ENCODE peak calls at places on chromosomes 4 and X, in four cellular contexts. B is psoas muscle; W is CD8-positive, alpha-beta T cell; A is mammary epithelial cell. M is an unnamed sample.
A peak's percentile ranks its signal among the peaks of the same experiment; 100 is the strongest.

GRCh38 chrX:17024896-17025295 is 78.4 kb downstream of the REPS2 start:
- DNase-seq in B (no peak), W (no peak), A (no peak), M (no peak)

GRCh38 chr4:48085821-48086602 is 48.0 kb downstream of the TXK start:
- DNase-seq in B (no peak), W (no peak), A (no peak), M (no peak)

GRCh38 chr4:117773067-117773946 is 261.0 kb upstream of the NDST3 start:
- DNase-seq in B (no peak), W (no peak), A (no peak), M (no peak)

GRCh38 chr4:20890752-20891151 is 190.5 kb downstream of the PACRGL start:
- DNase-seq in B (no peak), W (no peak), A (peak; percentile 6), M (no peak)

GRCh38 chr4:127788517-127788916 is 6.4 kb downstream of the HSPA4L start:
- DNase-seq in B (no peak), W (no peak), A (peak; percentile 9), M (no peak)

GRCh38 chr4:74181225-74181624 is 23.3 kb downstream of the MTHFD2L start:
- DNase-seq in B (no peak), W (no peak), A (peak; percentile 74), M (no peak)

GRCh38 chr4:25838526-25838925 is 24.3 kb downstream of the SEL1L3 start:
- DNase-seq in B (no peak), W (no peak), A (no peak), M (no peak)

GRCh38 chr4:174320501-174321199 is 36.9 kb downstream of the CEP44 start:
- DNase-seq in B (no peak), W (no peak), A (no peak), M (no peak)

GRCh38 chrX:45571453-45571852 is 370.8 kb upstream of the DIPK2B start:
- DNase-seq in B (no peak), W (no peak), A (no peak), M (no peak)

GRCh38 chr4:185734214-185734613 is 77.8 kb downstream of the SORBS2 start:
- DNase-seq in B (no peak), W (no peak), A (no peak), M (no peak)

GRCh38 chr4:113756005-113756410 is 5.5 kb downstream of the CAMK2D start:
- DNase-seq in B (no peak), W (no peak), A (peak; percentile 74), M (no peak)

GRCh38 chr4:185461565-185461964 is 10.0 kb downstream of the CCDC110 start:
- DNase-seq in B (no peak), W (no peak), A (no peak), M (no peak)

GRCh38 chrX:153397256-153397960 is 3.7 kb downstream of the PNMA6E start:
- DNase-seq in B (no peak), W (no peak), A (no peak), M (no peak)

GRCh38 chrX:29318051-29318450 is 730.8 kb downstream of the IL1RAPL1 start:
- DNase-seq in B (no peak), W (no peak), A (no peak), M (no peak)

GRCh38 chr4:143336828-143337599 is at the start of gene GAB1:
- DNase-seq in B (peak; percentile 88), W (no peak), A (peak; percentile 82), M (no peak)

GRCh38 chr4:185671041-185671440 is 135.7 kb upstream of the PDLIM3 start:
- DNase-seq in B (no peak), W (no peak), A (no peak), M (no peak)

GRCh38 chr4:117847849-117848248 is 186.4 kb upstream of the NDST3 start:
- DNase-seq in B (no peak), W (no peak), A (no peak), M (no peak)

GRCh38 chr4:143199503-143199902 is 14.8 kb downstream of the USP38 start:
- DNase-seq in B (no peak), W (no peak), A (no peak), M (no peak)

GRCh38 chr4:175536852-175537453 is 275.1 kb downstream of the GPM6A start:
- DNase-seq in B (no peak), W (no peak), A (peak; percentile 54), M (peak; percentile 5)

GRCh38 chr4:159428975-159429692 is 326.3 kb downstream of the RAPGEF2 start:
- DNase-seq in B (no peak), W (no peak), A (no peak), M (no peak)

GRCh38 chr4:159430896-159431295 is 328.0 kb downstream of the RAPGEF2 start:
- DNase-seq in B (no peak), W (no peak), A (no peak), M (no peak)

GRCh38 chr4:159425749-159426376 is 323.0 kb downstream of the RAPGEF2 start:
- DNase-seq in B (no peak), W (no peak), A (no peak), M (no peak)

GRCh38 chr4:159429693-159430035 is 326.8 kb downstream of the RAPGEF2 start:
- DNase-seq in B (no peak), W (no peak), A (no peak), M (no peak)

GRCh38 chr4:159428293-159428692 is 325.4 kb downstream of the RAPGEF2 start:
- DNase-seq in B (no peak), W (no peak), A (no peak), M (no peak)
- H3K27ac ChIP-seq in B (no peak overlapping the region), W (no peak overlapping the region), A (no peak overlapping the region), M (no peak overlapping the region)

GRCh38 chrX:67726028-67726427 is 182.2 kb downstream of the AR start:
- DNase-seq in B (no peak), W (no peak), A (no peak), M (no peak)
- H3K27ac ChIP-seq in B (no peak overlapping the region), W (no peak overlapping the region), A (no peak overlapping the region), M (no peak overlapping the region)

DNA sequence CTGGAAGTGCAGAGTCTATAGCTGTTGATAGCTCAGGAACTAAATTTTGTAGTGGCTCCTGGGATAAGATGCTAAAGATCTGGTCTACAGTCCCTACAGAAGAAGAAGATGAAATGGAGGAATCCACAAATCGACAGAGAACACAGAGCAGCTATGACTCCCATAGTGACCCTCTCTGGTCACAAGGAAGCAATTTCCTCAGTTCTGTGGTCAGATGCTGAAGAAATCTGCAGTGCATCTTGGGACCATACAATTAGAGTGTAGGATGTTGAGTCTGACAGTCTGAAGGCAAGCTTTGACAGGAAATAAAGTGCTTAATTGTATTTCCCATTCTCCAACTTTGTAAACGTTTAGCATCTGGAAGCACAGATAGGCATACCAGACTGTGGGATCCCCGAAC is 8.8 kb downstream of the MANBA start:
- DNase-seq in B (no peak), W (no peak), A (no peak), M (no peak)
- H3K27ac ChIP-seq in B (no peak overlapping the region), W (no peak overlapping the region), A (no peak overlapping the region), M (no peak overlapping the region)

DNA sequence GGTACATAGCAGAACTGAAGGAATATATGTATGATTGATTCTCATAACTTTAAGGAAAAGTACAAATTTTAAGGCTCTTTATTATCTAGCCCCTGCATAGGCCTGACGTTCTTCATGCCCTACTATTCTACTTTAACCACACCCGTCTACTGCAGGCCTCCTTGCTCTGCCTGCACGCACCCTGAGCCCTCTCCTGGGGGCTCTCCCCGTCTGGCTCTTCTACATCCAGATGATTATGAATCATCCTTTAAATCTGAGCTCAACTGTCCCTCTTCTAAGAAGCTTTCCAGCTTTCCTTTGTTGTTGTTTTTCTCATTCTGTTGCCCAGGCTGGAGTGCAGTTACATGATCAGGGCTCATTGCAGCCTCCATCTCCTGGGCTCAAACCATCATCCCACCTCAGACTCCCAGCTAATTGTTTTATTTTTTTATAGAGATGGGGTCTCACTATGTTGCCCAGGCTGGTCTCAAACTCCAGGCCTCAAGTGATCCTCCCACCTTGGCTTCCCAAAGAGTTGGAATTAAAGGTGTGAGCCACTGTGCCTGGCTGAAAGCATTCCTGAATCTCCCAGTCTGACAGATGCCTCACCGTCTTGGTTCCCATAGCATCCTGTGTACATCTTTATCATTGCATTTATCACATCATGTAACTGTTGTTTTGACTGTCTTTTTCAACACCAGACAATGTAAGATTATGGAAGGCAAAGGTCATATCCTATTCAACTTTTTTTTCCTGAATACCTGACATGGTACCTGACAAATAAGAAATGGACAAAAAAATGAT is 89.2 kb downstream of the WDFY3 start:
- DNase-seq in B (no peak), W (no peak), A (peak; percentile 30), M (no peak)
- H3K27ac ChIP-seq in B (no peak overlapping the region), W (no peak overlapping the region), A (no peak overlapping the region), M (no peak overlapping the region)

DNA sequence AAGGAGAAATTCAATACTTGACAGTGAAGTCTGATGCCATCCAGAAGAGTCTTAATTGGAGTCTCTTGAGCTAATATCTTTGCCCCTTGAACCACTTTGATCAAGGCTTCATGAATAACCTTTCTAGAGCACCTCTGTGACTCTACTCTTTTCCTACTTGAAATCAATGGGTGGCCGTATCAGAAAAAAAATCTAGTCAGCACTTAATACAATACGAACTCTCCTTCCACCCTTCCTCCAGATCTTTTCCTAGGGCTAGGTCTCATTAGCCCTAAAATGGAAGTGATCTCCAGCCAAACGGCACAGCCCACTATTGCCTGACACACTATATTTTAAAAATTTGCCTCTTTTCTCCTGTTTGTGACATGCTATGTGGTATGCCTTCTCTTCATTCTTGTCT is 129.6 kb upstream of the TLL1 start:
- DNase-seq in B (no peak), W (no peak), A (no peak), M (no peak)
- H3K27ac ChIP-seq in B (no peak overlapping the region), W (no peak overlapping the region), A (no peak overlapping the region), M (no peak overlapping the region)

GRCh38 chr4:151107063-151107462 is 7.6 kb downstream of the RPS3A start:
- DNase-seq in B (no peak), W (no peak), A (no peak), M (no peak)
- H3K27ac ChIP-seq in B (no peak overlapping the region), W (no peak overlapping the region), A (no peak overlapping the region), M (no peak overlapping the region)

GRCh38 chrX:74557378-74557777 is 57.0 kb downstream of the RLIM start:
- DNase-seq in B (no peak), W (no peak), A (no peak), M (no peak)
- H3K27ac ChIP-seq in B (no peak overlapping the region), W (no peak overlapping the region), A (no peak overlapping the region), M (no peak overlapping the region)

DNA sequence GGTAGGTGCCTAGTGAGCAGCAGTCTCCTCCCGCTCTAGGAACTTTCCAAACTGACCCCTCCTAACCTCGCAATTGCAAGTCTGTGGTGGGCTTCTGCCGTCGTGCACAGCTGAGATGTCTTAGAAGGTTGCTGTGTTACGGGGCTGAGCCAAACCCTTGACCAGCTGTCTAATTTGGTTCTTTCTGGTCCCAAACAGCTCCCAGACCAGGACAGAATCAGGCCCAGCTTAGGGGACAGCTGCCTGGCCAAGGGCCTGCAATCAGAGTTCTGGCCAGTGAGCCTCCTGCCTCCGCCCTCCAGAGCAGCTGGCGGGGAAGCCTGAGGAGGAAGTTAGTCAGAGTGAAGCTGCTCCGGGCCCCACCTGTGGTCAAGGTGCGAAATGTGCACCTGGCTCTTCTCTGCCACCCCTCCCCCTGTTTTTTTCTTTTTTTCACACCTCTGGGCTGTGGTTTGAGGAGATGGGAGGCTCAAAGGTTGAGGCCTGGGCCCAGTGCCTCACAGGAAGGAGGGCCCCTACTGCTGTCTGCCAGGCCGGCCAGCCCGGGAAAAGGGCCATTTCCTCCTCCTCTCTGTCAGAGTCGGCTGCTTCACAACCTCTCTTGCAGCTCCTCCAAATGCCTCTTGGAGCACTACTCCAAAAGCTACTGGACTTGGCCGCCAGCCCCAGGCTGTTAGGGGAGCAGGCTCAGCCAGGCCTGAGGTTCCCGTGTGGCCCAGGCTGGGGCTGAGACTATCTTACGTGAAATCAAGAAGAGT is 4.2 kb upstream of the CXCR3 start:
- DNase-seq in B (peak; percentile 89), W (peak; percentile 39), A (peak; percentile 65), M (peak; percentile 38)
- H3K27ac ChIP-seq in B (peak overlapping the region; percentile 69), W (peak overlapping the region; percentile 59), A (no peak overlapping the region), M (peak overlapping the region; percentile 81)